ENCODE peak calls at places on chromosomes 12 and 14, in four cellular contexts. One of them, this sample, is unnamed.

GRCh38 chr12:124422142-124422569 is 127.3 kb downstream of the RFLNA start:
- DNase-seq in dorsolateral prefrontal cortex: no peak
- DNase-seq in fibroblast of the aortic adventitia: peak
- DNase-seq in iris pigment epithelial cell: no peak
- DNase-seq in this sample: peak

GRCh38 chr14:75794615-75795038 is 133.6 kb downstream of the TTLL5 start:
- DNase-seq in iris pigment epithelial cell: peak
- DNase-seq in dorsolateral prefrontal cortex: no peak
- DNase-seq in fibroblast of the aortic adventitia: peak
- DNase-seq in this sample: peak

GRCh38 chr14:61472801-61473376 is 151.5 kb downstream of the PRKCH start:
- DNase-seq in iris pigment epithelial cell: peak
- DNase-seq in fibroblast of the aortic adventitia: no peak
- DNase-seq in dorsolateral prefrontal cortex: no peak
- DNase-seq in this sample: no peak

GRCh38 chr12:115910057-115910456 is 367.4 kb downstream of the MED13L start:
- DNase-seq in fibroblast of the aortic adventitia: no peak
- DNase-seq in dorsolateral prefrontal cortex: no peak
- DNase-seq in iris pigment epithelial cell: no peak
- DNase-seq in this sample: no peak

GRCh38 chr14:48751293-48751692 is 834.9 kb downstream of the RPS29 start:
- DNase-seq in iris pigment epithelial cell: no peak
- DNase-seq in fibroblast of the aortic adventitia: no peak
- DNase-seq in dorsolateral prefrontal cortex: no peak
- DNase-seq in this sample: no peak

GRCh38 chr12:96886998-96887677 is 19.9 kb upstream of the NEDD1 start:
- DNase-seq in iris pigment epithelial cell: no peak
- DNase-seq in dorsolateral prefrontal cortex: peak
- DNase-seq in fibroblast of the aortic adventitia: peak
- DNase-seq in this sample: no peak

GRCh38 chr12:100868487-100868886 is 73.9 kb downstream of the ANO4 start:
- DNase-seq in iris pigment epithelial cell: peak
- DNase-seq in dorsolateral prefrontal cortex: no peak
- DNase-seq in fibroblast of the aortic adventitia: peak
- DNase-seq in this sample: peak

GRCh38 chr12:52198454-52199215 is 6.8 kb upstream of the KRT80 start:
- DNase-seq in iris pigment epithelial cell: no peak
- DNase-seq in fibroblast of the aortic adventitia: no peak
- DNase-seq in dorsolateral prefrontal cortex: no peak
- DNase-seq in this sample: no peak

GRCh38 chr12:118773956-118774723 is 207.2 kb upstream of the SRRM4 start:
- DNase-seq in dorsolateral prefrontal cortex: peak
- DNase-seq in fibroblast of the aortic adventitia: no peak
- DNase-seq in iris pigment epithelial cell: no peak
- DNase-seq in this sample: no peak

GRCh38 chr14:50790568-50790967 is 40.4 kb downstream of the NIN start:
- DNase-seq in dorsolateral prefrontal cortex: no peak
- DNase-seq in iris pigment epithelial cell: peak
- DNase-seq in fibroblast of the aortic adventitia: peak
- DNase-seq in this sample: no peak

GRCh38 chr12:1607940-1608782 is 13.8 kb upstream of the FBXL14 start:
- DNase-seq in fibroblast of the aortic adventitia: peak
- DNase-seq in iris pigment epithelial cell: no peak
- DNase-seq in dorsolateral prefrontal cortex: no peak
- DNase-seq in this sample: no peak

GRCh38 chr14:91953170-91953985 is 5.9 kb upstream of the FBLN5 start:
- DNase-seq in fibroblast of the aortic adventitia: peak
- DNase-seq in iris pigment epithelial cell: no peak
- DNase-seq in dorsolateral prefrontal cortex: no peak
- DNase-seq in this sample: no peak

GRCh38 chr12:112350593-112351592 is 31.3 kb downstream of the HECTD4 start:
- DNase-seq in fibroblast of the aortic adventitia: peak
- DNase-seq in iris pigment epithelial cell: peak
- DNase-seq in dorsolateral prefrontal cortex: no peak
- DNase-seq in this sample: no peak

GRCh38 chr12:45660330-45660729 is 69.2 kb upstream of the ARID2 start:
- DNase-seq in dorsolateral prefrontal cortex: no peak
- DNase-seq in iris pigment epithelial cell: peak
- DNase-seq in fibroblast of the aortic adventitia: peak
- DNase-seq in this sample: peak

GRCh38 chr14:35855886-35856481 is 29.8 kb downstream of the BRMS1L start:
- DNase-seq in iris pigment epithelial cell: no peak
- DNase-seq in dorsolateral prefrontal cortex: no peak
- DNase-seq in fibroblast of the aortic adventitia: no peak
- DNase-seq in this sample: no peak

GRCh38 chr14:29264865-29265264 is 498.3 kb downstream of the FOXG1 start:
- DNase-seq in dorsolateral prefrontal cortex: no peak
- DNase-seq in iris pigment epithelial cell: peak
- DNase-seq in fibroblast of the aortic adventitia: no peak
- DNase-seq in this sample: no peak

GRCh38 chr14:69262516-69262915 is 2.6 kb downstream of the GALNT16 start:
- DNase-seq in iris pigment epithelial cell: no peak
- DNase-seq in fibroblast of the aortic adventitia: no peak
- DNase-seq in dorsolateral prefrontal cortex: no peak
- DNase-seq in this sample: no peak

GRCh38 chr12:2034633-2035420 is 18.0 kb upstream of the CACNA1C start:
- DNase-seq in fibroblast of the aortic adventitia: peak
- DNase-seq in iris pigment epithelial cell: peak
- DNase-seq in dorsolateral prefrontal cortex: peak
- DNase-seq in this sample: peak

GRCh38 chr12:20196767-20197166 is 171.6 kb upstream of the PDE3A start:
- DNase-seq in fibroblast of the aortic adventitia: no peak
- DNase-seq in iris pigment epithelial cell: no peak
- DNase-seq in dorsolateral prefrontal cortex: no peak
- DNase-seq in this sample: no peak

GRCh38 chr14:37122288-37122687 is 50.1 kb downstream of the SLC25A21 start:
- DNase-seq in dorsolateral prefrontal cortex: no peak
- DNase-seq in fibroblast of the aortic adventitia: peak
- DNase-seq in iris pigment epithelial cell: peak
- DNase-seq in this sample: peak

GRCh38 chr12:105083551-105084105 is 630 bp downstream of the ALDH1L2 start:
- DNase-seq in iris pigment epithelial cell: peak
- DNase-seq in fibroblast of the aortic adventitia: peak
- DNase-seq in dorsolateral prefrontal cortex: peak
- DNase-seq in this sample: peak

GRCh38 chr12:3641428-3641883 is 111.5 kb downstream of the CRACR2A start:
- DNase-seq in fibroblast of the aortic adventitia: peak
- DNase-seq in dorsolateral prefrontal cortex: no peak
- DNase-seq in iris pigment epithelial cell: peak
- DNase-seq in this sample: peak

GRCh38 chr14:69719501-69719951 is 47.4 kb upstream of the SRSF5 start:
- DNase-seq in iris pigment epithelial cell: peak
- DNase-seq in fibroblast of the aortic adventitia: peak
- DNase-seq in dorsolateral prefrontal cortex: no peak
- DNase-seq in this sample: peak

GRCh38 chr14:68193970-68194634 is 374.5 kb downstream of the RAD51B start:
- DNase-seq in iris pigment epithelial cell: peak
- DNase-seq in fibroblast of the aortic adventitia: peak
- DNase-seq in dorsolateral prefrontal cortex: no peak
- DNase-seq in this sample: no peak

GRCh38 chr14:59175404-59175803 is 13.1 kb upstream of the DAAM1 start:
- DNase-seq in fibroblast of the aortic adventitia: no peak
- DNase-seq in iris pigment epithelial cell: no peak
- DNase-seq in dorsolateral prefrontal cortex: no peak
- DNase-seq in this sample: no peak

GRCh38 chr12:49662998-49663843 is 39.9 kb downstream of the PRPF40B start:
- DNase-seq in iris pigment epithelial cell: peak
- DNase-seq in dorsolateral prefrontal cortex: no peak
- DNase-seq in fibroblast of the aortic adventitia: peak
- DNase-seq in this sample: peak

GRCh38 chr12:95605875-95606274 is 54.6 kb upstream of the USP44 start:
- DNase-seq in iris pigment epithelial cell: peak
- DNase-seq in fibroblast of the aortic adventitia: peak
- DNase-seq in dorsolateral prefrontal cortex: no peak
- DNase-seq in this sample: no peak

GRCh38 chr14:73245401-73246325 is 8.4 kb downstream of the PAPLN start:
- DNase-seq in iris pigment epithelial cell: peak
- DNase-seq in fibroblast of the aortic adventitia: peak
- DNase-seq in dorsolateral prefrontal cortex: no peak
- DNase-seq in this sample: peak

GRCh38 chr12:127588224-127588623 is 678.7 kb upstream of the TMEM132C start:
- DNase-seq in fibroblast of the aortic adventitia: peak
- DNase-seq in iris pigment epithelial cell: peak
- DNase-seq in dorsolateral prefrontal cortex: no peak
- DNase-seq in this sample: no peak

GRCh38 chr12:52183544-52183910 is 8.3 kb downstream of the KRT80 start:
- DNase-seq in iris pigment epithelial cell: no peak
- DNase-seq in fibroblast of the aortic adventitia: no peak
- DNase-seq in dorsolateral prefrontal cortex: no peak
- DNase-seq in this sample: peak

GRCh38 chr12:29698756-29699155 is 85.0 kb downstream of the TMTC1 start:
- DNase-seq in fibroblast of the aortic adventitia: peak
- DNase-seq in dorsolateral prefrontal cortex: no peak
- DNase-seq in iris pigment epithelial cell: no peak
- DNase-seq in this sample: no peak

GRCh38 chr12:46209165-46209564 is 59.7 kb downstream of the SLC38A1 start:
- DNase-seq in fibroblast of the aortic adventitia: peak
- DNase-seq in iris pigment epithelial cell: peak
- DNase-seq in dorsolateral prefrontal cortex: no peak
- DNase-seq in this sample: no peak

This sample was measured in bronchial epithelial cell.